ENCODE peak calls at places on chromosomes 16 and 17, in six cellular contexts. I is H54, H is vagina, C is suprapubic skin, S is upper lobe of left lung, K is K562. V is an unnamed sample.

GRCh38 chr16:24309222-24309905 is 53.2 kb downstream of the CACNG3 start:
- DNase-seq in I (peak; percentile 46), H (no peak), C (no peak), S (no peak), K (peak; percentile 16), V (no peak)

GRCh38 chr16:88886915-88887521 is 20.6 kb upstream of the PABPN1L start:
- DNase-seq in I (no peak), H (no peak), C (no peak), S (peak; percentile 89), K (no peak), V (no peak)

GRCh38 chr16:88651276-88651988 is 579 bp upstream of the CYBA start:
- DNase-seq in I (no peak), H (no peak), C (peak; percentile 77), S (peak; percentile 87), K (peak; percentile 81), V (peak; percentile 40)

GRCh38 chr17:49277638-49278037 is 47.1 kb upstream of the PHOSPHO1 start:
- DNase-seq in I (no peak), H (no peak), C (no peak), S (no peak), K (no peak), V (peak; percentile 45)

GRCh38 chr16:3963203-3963602 is 82.7 kb upstream of the CREBBP start:
- DNase-seq in I (no peak), H (peak; percentile 84), C (no peak), S (no peak), K (no peak), V (no peak)

GRCh38 chr17:28760561-28760960 is 16.8 kb downstream of the TRAF4 start:
- DNase-seq in I (no peak), H (no peak), C (peak; percentile 14), S (no peak), K (no peak), V (no peak)

GRCh38 chr17:28878981-28879380 is 18.6 kb downstream of the FLOT2 start:
- DNase-seq in I (no peak), H (no peak), C (no peak), S (no peak), K (peak; percentile 86), V (no peak)

GRCh38 chr16:9102379-9102778 is 10.9 kb downstream of the HAPSTR1 start:
- DNase-seq in I (peak; percentile 29), H (no peak), C (no peak), S (no peak), K (no peak), V (no peak)

GRCh38 chr17:9658593-9659211 is 13.4 kb downstream of the USP43 start:
- DNase-seq in I (no peak), H (no peak), C (no peak), S (no peak), K (no peak), V (no peak)

GRCh38 chr16:23365602-23366240 is 63.6 kb downstream of the SCNN1B start:
- DNase-seq in I (no peak), H (no peak), C (no peak), S (no peak), K (no peak), V (no peak)

GRCh38 chr17:11097121-11097520 is 143.9 kb upstream of the SHISA6 start:
- DNase-seq in I (no peak), H (peak; percentile 80), C (no peak), S (no peak), K (no peak), V (no peak)

GRCh38 chr16:84446596-84447392 is 57.7 kb downstream of the MEAK7 start:
- DNase-seq in I (no peak), H (no peak), C (no peak), S (no peak), K (no peak), V (peak; percentile 57)

GRCh38 chr17:82649501-82650261 is 1.4 kb upstream of the WDR45B start:
- DNase-seq in I (no peak), H (no peak), C (no peak), S (peak; percentile 84), K (no peak), V (no peak)

GRCh38 chr17:19424934-19425868 is 14.2 kb downstream of the RNF112 start:
- DNase-seq in I (no peak), H (no peak), C (no peak), S (no peak), K (no peak), V (no peak)

GRCh38 chr16:87724490-87725291 is 41.1 kb downstream of the KLHDC4 start:
- DNase-seq in I (no peak), H (no peak), C (no peak), S (no peak), K (no peak), V (no peak)

GRCh38 chr17:288802-289356 is 63.7 kb downstream of the RPH3AL start:
- DNase-seq in I (no peak), H (no peak), C (no peak), S (no peak), K (no peak), V (no peak)

GRCh38 chr17:18980682-18981384 is 23.7 kb downstream of the FAM83G start:
- DNase-seq in I (no peak), H (no peak), C (no peak), S (no peak), K (no peak), V (no peak)

GRCh38 chr16:19367335-19367734 is 50.3 kb upstream of the TMC5 start:
- DNase-seq in I (no peak), H (no peak), C (no peak), S (no peak), K (no peak), V (no peak)

GRCh38 chr17:5793899-5794298 is 209.6 kb upstream of the NLRP1 start:
- DNase-seq in I (no peak), H (no peak), C (no peak), S (no peak), K (no peak), V (no peak)

DNA sequence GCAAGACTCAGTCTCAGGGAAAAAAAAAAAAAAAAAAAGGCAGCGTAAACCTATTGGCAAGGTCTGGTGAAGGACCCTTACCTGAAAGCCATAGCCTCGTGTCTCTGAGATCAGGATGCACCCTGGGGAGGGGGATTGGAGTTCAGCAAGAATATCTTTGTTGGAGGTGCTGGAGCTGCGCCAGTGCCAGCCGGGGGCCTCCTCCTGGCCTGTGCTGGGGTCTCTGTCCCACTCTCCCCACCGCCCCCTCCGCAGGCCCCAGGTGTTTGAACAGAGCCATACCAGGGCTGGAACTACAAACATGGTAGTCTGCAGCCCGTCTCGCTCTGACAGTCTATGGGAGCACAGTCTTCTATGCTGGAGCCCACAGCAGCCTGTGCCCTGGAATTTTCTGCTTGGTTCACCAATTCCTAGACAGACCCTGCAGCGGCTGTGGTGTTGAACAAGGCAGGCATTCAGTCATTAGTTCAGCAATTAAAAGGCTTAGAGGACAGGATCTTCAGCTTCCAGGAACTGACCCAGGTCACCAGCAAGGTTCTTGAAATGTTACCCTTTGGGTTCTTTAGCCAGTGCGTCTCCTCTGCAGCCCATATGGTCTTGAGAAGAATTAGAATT is 42.2 kb upstream of the KIFC3 start:
- DNase-seq in I (no peak), H (no peak), C (no peak), S (peak; percentile 45), K (no peak), V (no peak)
- TF ChIP-seq POLR2A in I (no peak), H (no peak), C (no peak), S (no peak), K (no peak), V (no peak)

GRCh38 chr17:1626333-1626732 is 2.3 kb downstream of the SLC43A2 start:
- DNase-seq in I (no peak), H (no peak), C (no peak), S (no peak), K (no peak), V (no peak)

GRCh38 chr17:1628856-1629646 is 417 bp upstream of the SLC43A2 start:
- DNase-seq in I (peak; percentile 98), H (peak; percentile 97), C (peak; percentile 96), S (peak; percentile 98), K (peak; percentile 93), V (peak; percentile 99)

GRCh38 chr17:1629647-1630310 is 1.1 kb upstream of the SLC43A2 start:
- DNase-seq in I (no peak), H (no peak), C (no peak), S (peak; percentile 88), K (peak; percentile 64), V (no peak)

GRCh38 chr17:1627219-1627986 is 1.2 kb downstream of the SLC43A2 start:
- DNase-seq in I (no peak), H (no peak), C (no peak), S (no peak), K (peak; percentile 51), V (no peak)

GRCh38 chr17:1627987-1628855 is at the start of gene SLC43A2:
- DNase-seq in I (peak; percentile 95), H (no peak), C (peak; percentile 84), S (peak; percentile 97), K (peak; percentile 87), V (peak; percentile 69)
- TF ChIP-seq POLR2A in I (no peak), H (peak; percentile 9), C (no peak), S (peak; percentile 81), K (peak; percentile 75), V (no peak)

DNA sequence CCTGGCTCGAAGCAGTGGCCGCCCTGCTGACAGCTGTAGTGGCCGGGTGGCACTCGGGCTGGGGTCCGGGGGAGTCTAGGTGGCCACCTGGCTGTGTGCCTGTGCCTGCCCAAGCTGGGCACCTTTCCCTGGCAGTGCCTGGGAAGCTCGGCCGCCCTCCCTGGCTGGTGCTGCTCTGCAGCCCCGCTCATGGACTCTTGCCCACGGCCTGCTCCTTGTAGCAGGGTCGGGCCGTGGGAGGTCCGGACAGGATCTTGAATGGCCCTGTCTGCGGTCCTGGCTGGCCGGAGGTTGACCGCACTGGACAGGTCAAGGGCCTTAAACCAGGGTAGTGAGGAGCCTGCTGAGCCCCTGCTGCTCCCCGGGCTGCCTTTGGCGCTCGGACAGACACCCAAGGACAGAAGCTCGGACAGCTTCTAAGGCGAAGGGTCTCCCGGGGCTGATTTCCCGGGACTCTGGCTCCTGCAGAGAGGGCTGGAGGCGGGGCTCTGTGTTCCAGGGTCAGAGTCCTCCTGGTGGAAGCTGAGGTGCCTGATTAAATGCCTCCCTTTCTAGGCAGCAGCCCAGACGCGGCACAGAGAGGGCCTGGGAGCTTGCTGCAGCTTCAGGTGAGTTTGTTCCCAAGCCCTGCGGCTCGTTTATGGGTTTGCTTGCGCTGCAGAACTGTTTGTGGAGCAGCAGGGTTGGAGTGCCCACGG is 6.0 kb downstream of the CAPN15 start:
- DNase-seq in I (no peak), H (no peak), C (no peak), S (peak; percentile 66), K (no peak), V (no peak)
- TF ChIP-seq POLR2A in I (no peak), H (no peak), C (no peak), S (no peak), K (no peak), V (no peak)

GRCh38 chr17:75588546-75589016 is 981 bp downstream of the MYO15B start:
- DNase-seq in I (no peak), H (no peak), C (peak; percentile 81), S (no peak), K (no peak), V (peak; percentile 22)

GRCh38 chr17:75589919-75590303 is 2.3 kb downstream of the MYO15B start:
- DNase-seq in I (no peak), H (no peak), C (peak; percentile 74), S (peak; percentile 89), K (no peak), V (no peak)

GRCh38 chr17:75587718-75588545 is at the start of gene MYO15B:
- DNase-seq in I (no peak), H (no peak), C (peak; percentile 67), S (peak; percentile 95), K (peak; percentile 43), V (peak; percentile 91)

GRCh38 chr17:75590314-75590761 is 2.7 kb downstream of the MYO15B start:
- DNase-seq in I (no peak), H (no peak), C (peak; percentile 56), S (no peak), K (no peak), V (no peak)

GRCh38 chr17:75589017-75589918 is 1.7 kb downstream of the MYO15B start:
- DNase-seq in I (peak; percentile 100), H (no peak), C (peak; percentile 94), S (peak; percentile 100), K (peak; percentile 99), V (peak; percentile 94)
- TF ChIP-seq POLR2A in I (peak; percentile 24), H (peak; percentile 58), C (no peak), S (peak; percentile 82), K (no peak), V (no peak)